ENCODE peak calls at places on chromosomes 7 and 10, in five cellular contexts. One of them, this sample, is unnamed.

GRCh38 chr7:85185355-85186082 is 1.3 kb downstream of the SEMA3D start:
- DNase-seq in A549: peak
- DNase-seq in HepG2: no peak
- DNase-seq in astrocyte of the spinal cord: peak
- DNase-seq in AG09309: no peak
- DNase-seq in this sample: peak

GRCh38 chr7:48102530-48102929 is 13.5 kb downstream of the UPP1 start:
- DNase-seq in A549: no peak
- DNase-seq in HepG2: no peak
- DNase-seq in astrocyte of the spinal cord: no peak
- DNase-seq in AG09309: no peak
- DNase-seq in this sample: no peak

GRCh38 chr7:15862781-15863165 is 176.3 kb upstream of the MEOX2 start:
- DNase-seq in A549: no peak
- DNase-seq in HepG2: no peak
- DNase-seq in astrocyte of the spinal cord: no peak
- DNase-seq in AG09309: no peak
- DNase-seq in this sample: no peak

GRCh38 chr10:17256627-17257026 is 28.6 kb downstream of the VIM start:
- DNase-seq in A549: no peak
- DNase-seq in HepG2: no peak
- DNase-seq in astrocyte of the spinal cord: peak
- DNase-seq in AG09309: no peak
- DNase-seq in this sample: no peak

GRCh38 chr10:70328987-70329386 is 45.2 kb upstream of the NPFFR1 start:
- DNase-seq in A549: no peak
- DNase-seq in HepG2: no peak
- DNase-seq in astrocyte of the spinal cord: peak
- DNase-seq in AG09309: peak
- DNase-seq in this sample: no peak

GRCh38 chr7:112377607-112378006 is 72.7 kb upstream of the IFRD1 start:
- DNase-seq in A549: no peak
- DNase-seq in HepG2: no peak
- DNase-seq in astrocyte of the spinal cord: no peak
- DNase-seq in AG09309: no peak
- DNase-seq in this sample: no peak

GRCh38 chr10:132837905-132838304 is 52.0 kb upstream of the NKX6-2 start:
- DNase-seq in A549: no peak
- DNase-seq in HepG2: no peak
- DNase-seq in astrocyte of the spinal cord: no peak
- DNase-seq in AG09309: no peak
- DNase-seq in this sample: no peak

GRCh38 chr7:132321387-132321786 is 254.9 kb downstream of the PLXNA4 start:
- DNase-seq in A549: peak
- DNase-seq in HepG2: no peak
- DNase-seq in astrocyte of the spinal cord: peak
- DNase-seq in AG09309: no peak
- DNase-seq in this sample: no peak

GRCh38 chr10:77308084-77308732 is 329.4 kb downstream of the KCNMA1 start:
- DNase-seq in A549: no peak
- DNase-seq in HepG2: no peak
- DNase-seq in astrocyte of the spinal cord: no peak
- DNase-seq in AG09309: no peak
- DNase-seq in this sample: no peak

GRCh38 chr10:14740684-14741247 is 33.9 kb downstream of the FAM107B start:
- DNase-seq in A549: no peak
- DNase-seq in HepG2: no peak
- DNase-seq in astrocyte of the spinal cord: no peak
- DNase-seq in AG09309: no peak
- DNase-seq in this sample: no peak

GRCh38 chr7:19069842-19070241 is 47.6 kb downstream of the TWIST1 start:
- DNase-seq in A549: peak
- DNase-seq in HepG2: no peak
- DNase-seq in astrocyte of the spinal cord: no peak
- DNase-seq in AG09309: no peak
- DNase-seq in this sample: no peak

GRCh38 chr10:131154306-131155025 is 157.1 kb downstream of the TCERG1L start:
- DNase-seq in A549: no peak
- DNase-seq in HepG2: no peak
- DNase-seq in astrocyte of the spinal cord: no peak
- DNase-seq in AG09309: no peak
- DNase-seq in this sample: no peak

DNA sequence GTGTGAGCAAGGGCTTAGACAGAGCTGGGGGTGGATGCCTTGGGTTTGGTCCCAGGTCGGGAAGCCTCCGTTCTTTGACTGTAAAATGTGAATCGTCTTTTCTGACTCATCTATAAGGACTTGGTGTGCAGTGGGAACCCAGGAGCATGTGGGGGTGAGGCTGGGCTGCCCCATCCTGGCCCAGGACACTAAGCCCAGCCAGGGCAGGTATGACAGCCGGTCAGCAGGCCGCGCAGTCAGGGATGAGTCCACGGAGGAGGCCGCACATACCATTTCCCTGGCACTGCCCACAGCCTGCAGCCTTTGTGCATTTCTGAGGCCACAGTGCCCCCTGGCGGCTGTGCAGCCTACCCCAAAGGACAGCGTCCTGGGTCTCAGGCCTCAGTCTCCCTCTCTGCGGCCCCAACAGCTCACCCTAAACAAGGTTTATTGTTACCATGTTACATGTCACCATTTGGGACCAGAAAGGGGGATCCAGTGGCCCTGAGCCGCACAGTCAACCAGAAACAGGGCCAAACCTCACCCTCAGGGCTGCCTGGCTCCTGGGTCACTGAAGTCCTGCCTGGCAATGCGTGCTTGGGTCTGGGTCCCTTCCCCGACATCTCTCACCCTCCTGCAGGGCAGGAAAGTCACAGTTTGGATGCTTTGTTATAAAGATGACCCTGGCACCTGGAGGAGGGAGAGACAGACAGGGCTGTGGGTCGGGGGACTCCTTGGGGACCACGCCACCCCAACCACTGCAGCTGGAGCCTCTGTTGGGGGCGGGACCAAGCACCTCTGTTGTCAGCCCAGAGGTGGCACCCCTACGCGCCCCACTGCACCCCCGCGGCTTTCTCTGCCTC is 14.4 kb upstream of the SH2B2 start:
- DNase-seq in A549: peak
- DNase-seq in HepG2: peak
- DNase-seq in astrocyte of the spinal cord: peak
- DNase-seq in AG09309: peak
- DNase-seq in this sample: peak
- H3K4me3 ChIP-seq in A549: no peak
- H3K4me3 ChIP-seq in HepG2: no peak
- H3K4me3 ChIP-seq in astrocyte of the spinal cord: no peak
- H3K4me3 ChIP-seq in AG09309: no peak
- H3K4me3 ChIP-seq in this sample: no peak

DNA sequence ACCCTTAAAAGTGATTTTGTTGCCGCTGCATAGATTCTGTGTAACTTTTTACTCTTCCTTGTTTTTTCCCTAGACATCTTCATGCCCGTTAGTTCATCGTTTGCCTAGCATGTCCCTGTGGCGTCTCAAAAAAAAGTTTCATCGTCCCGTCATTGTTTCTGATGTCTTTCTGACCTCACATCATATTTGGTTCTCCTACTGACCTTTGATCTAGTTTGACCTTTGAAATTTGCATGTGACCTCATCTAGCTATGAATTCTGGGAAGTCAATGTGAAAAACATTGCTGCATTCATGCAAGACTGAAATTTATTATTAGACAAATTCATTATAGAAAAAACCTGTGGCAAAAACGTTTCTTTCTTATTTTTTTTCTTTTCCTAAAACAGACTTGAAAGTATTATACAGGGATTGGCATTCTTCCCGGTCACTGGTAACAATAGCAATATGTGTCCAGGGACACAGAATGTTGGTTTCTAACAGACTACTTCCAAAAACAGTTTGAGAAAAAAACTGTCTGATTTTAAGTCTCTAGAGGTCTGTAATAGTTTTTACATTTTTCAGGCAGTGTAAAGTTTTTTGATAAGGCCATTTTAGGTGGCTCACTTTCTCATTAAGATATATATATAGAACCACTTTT is 280.9 kb downstream of the USP6NL start:
- DNase-seq in A549: no peak
- DNase-seq in HepG2: no peak
- DNase-seq in astrocyte of the spinal cord: peak
- DNase-seq in AG09309: no peak
- DNase-seq in this sample: peak
- H3K4me3 ChIP-seq in A549: no peak
- H3K4me3 ChIP-seq in HepG2: no peak
- H3K4me3 ChIP-seq in astrocyte of the spinal cord: no peak
- H3K4me3 ChIP-seq in AG09309: no peak
- H3K4me3 ChIP-seq in this sample: no peak

GRCh38 chr7:3265388-3265787 is 35.7 kb upstream of the SDK1 start:
- DNase-seq in A549: no peak
- DNase-seq in HepG2: no peak
- DNase-seq in astrocyte of the spinal cord: no peak
- DNase-seq in AG09309: no peak
- DNase-seq in this sample: no peak

GRCh38 chr7:3264693-3265339 is 36.2 kb upstream of the SDK1 start:
- DNase-seq in A549: no peak
- DNase-seq in HepG2: no peak
- DNase-seq in astrocyte of the spinal cord: no peak
- DNase-seq in AG09309: no peak
- DNase-seq in this sample: no peak

GRCh38 chr7:3260425-3260762 is 40.7 kb upstream of the SDK1 start:
- DNase-seq in A549: no peak
- DNase-seq in HepG2: no peak
- DNase-seq in astrocyte of the spinal cord: peak
- DNase-seq in AG09309: no peak
- DNase-seq in this sample: no peak

GRCh38 chr7:3254718-3255117 is 46.3 kb upstream of the SDK1 start:
- DNase-seq in A549: no peak
- DNase-seq in HepG2: no peak
- DNase-seq in astrocyte of the spinal cord: no peak
- DNase-seq in AG09309: no peak
- DNase-seq in this sample: no peak

GRCh38 chr7:3259711-3260424 is 41.2 kb upstream of the SDK1 start:
- DNase-seq in A549: no peak
- DNase-seq in HepG2: no peak
- DNase-seq in astrocyte of the spinal cord: peak
- DNase-seq in AG09309: no peak
- DNase-seq in this sample: peak
- H3K4me3 ChIP-seq in A549: no peak
- H3K4me3 ChIP-seq in HepG2: peak
- H3K4me3 ChIP-seq in astrocyte of the spinal cord: peak
- H3K4me3 ChIP-seq in AG09309: peak
- H3K4me3 ChIP-seq in this sample: peak

GRCh38 chr10:42637142-42637541 is 1.2 kb downstream of the ZNF33B start:
- DNase-seq in A549: no peak
- DNase-seq in HepG2: peak
- DNase-seq in astrocyte of the spinal cord: no peak
- DNase-seq in AG09309: no peak
- DNase-seq in this sample: no peak
- H3K4me3 ChIP-seq in A549: peak
- H3K4me3 ChIP-seq in HepG2: peak
- H3K4me3 ChIP-seq in astrocyte of the spinal cord: peak
- H3K4me3 ChIP-seq in AG09309: no peak
- H3K4me3 ChIP-seq in this sample: no peak

GRCh38 chr7:28904539-28905143 is 53.5 kb downstream of the TRIL start:
- DNase-seq in A549: no peak
- DNase-seq in HepG2: no peak
- DNase-seq in astrocyte of the spinal cord: no peak
- DNase-seq in AG09309: no peak
- DNase-seq in this sample: no peak
- H3K4me3 ChIP-seq in A549: no peak
- H3K4me3 ChIP-seq in HepG2: no peak
- H3K4me3 ChIP-seq in astrocyte of the spinal cord: peak
- H3K4me3 ChIP-seq in AG09309: no peak
- H3K4me3 ChIP-seq in this sample: peak

GRCh38 chr7:41199136-41199535 is 503.8 kb downstream of the INHBA start:
- DNase-seq in A549: no peak
- DNase-seq in HepG2: no peak
- DNase-seq in astrocyte of the spinal cord: no peak
- DNase-seq in AG09309: no peak
- DNase-seq in this sample: no peak
- H3K4me3 ChIP-seq in A549: no peak
- H3K4me3 ChIP-seq in HepG2: no peak
- H3K4me3 ChIP-seq in astrocyte of the spinal cord: no peak
- H3K4me3 ChIP-seq in AG09309: no peak
- H3K4me3 ChIP-seq in this sample: no peak

GRCh38 chr7:101934618-101935017 is 117.2 kb downstream of the CUX1 start:
- DNase-seq in A549: no peak
- DNase-seq in HepG2: no peak
- DNase-seq in astrocyte of the spinal cord: no peak
- DNase-seq in AG09309: no peak
- DNase-seq in this sample: no peak
- H3K4me3 ChIP-seq in A549: no peak
- H3K4me3 ChIP-seq in HepG2: no peak
- H3K4me3 ChIP-seq in astrocyte of the spinal cord: no peak
- H3K4me3 ChIP-seq in AG09309: no peak
- H3K4me3 ChIP-seq in this sample: no peak

GRCh38 chr10:124150807-124151417 is 57.5 kb upstream of the CHST15 start:
- DNase-seq in A549: no peak
- DNase-seq in HepG2: no peak
- DNase-seq in astrocyte of the spinal cord: no peak
- DNase-seq in AG09309: no peak
- DNase-seq in this sample: no peak

GRCh38 chr10:124152781-124153600 is 59.6 kb upstream of the CHST15 start:
- DNase-seq in A549: peak
- DNase-seq in HepG2: peak
- DNase-seq in astrocyte of the spinal cord: peak
- DNase-seq in AG09309: peak
- DNase-seq in this sample: peak

GRCh38 chr10:124150189-124150806 is 56.9 kb upstream of the CHST15 start:
- DNase-seq in A549: no peak
- DNase-seq in HepG2: no peak
- DNase-seq in astrocyte of the spinal cord: no peak
- DNase-seq in AG09309: no peak
- DNase-seq in this sample: no peak

GRCh38 chr10:124152139-124152780 is 58.9 kb upstream of the CHST15 start:
- DNase-seq in A549: peak
- DNase-seq in HepG2: peak
- DNase-seq in astrocyte of the spinal cord: peak
- DNase-seq in AG09309: peak
- DNase-seq in this sample: peak

GRCh38 chr10:124151466-124152095 is 58.2 kb upstream of the CHST15 start:
- DNase-seq in A549: no peak
- DNase-seq in HepG2: no peak
- DNase-seq in astrocyte of the spinal cord: no peak
- DNase-seq in AG09309: no peak
- DNase-seq in this sample: no peak
- H3K4me3 ChIP-seq in A549: no peak
- H3K4me3 ChIP-seq in HepG2: no peak
- H3K4me3 ChIP-seq in astrocyte of the spinal cord: no peak
- H3K4me3 ChIP-seq in AG09309: no peak
- H3K4me3 ChIP-seq in this sample: no peak

GRCh38 chr10:35460852-35461460 is 124.6 kb downstream of the CCNY start:
- DNase-seq in A549: no peak
- DNase-seq in HepG2: no peak
- DNase-seq in astrocyte of the spinal cord: peak
- DNase-seq in AG09309: no peak
- DNase-seq in this sample: no peak
- H3K4me3 ChIP-seq in A549: no peak
- H3K4me3 ChIP-seq in HepG2: no peak
- H3K4me3 ChIP-seq in astrocyte of the spinal cord: no peak
- H3K4me3 ChIP-seq in AG09309: no peak
- H3K4me3 ChIP-seq in this sample: no peak